ENCODE peak calls at places on chromosome 5, in ten cellular contexts. C is erythroblast, N is IMR-90, M is lower leg skin, A is uterus, H is transverse colon, L is K562, S is sigmoid colon, R is H54, I is spleen. X is an unnamed sample.

GRCh38 chr5:90093931-90094485 is 315.5 kb downstream of the CETN3 start:
- DNase-seq in A (no peak), S (no peak), I (no peak), R (no peak), M (no peak), C (no peak), L (no peak), H (no peak), N (no peak), X (no peak)

GRCh38 chr5:22754155-22754554 is 99.0 kb downstream of the CDH12 start:
- DNase-seq in S (no peak), M (no peak), L (no peak), H (no peak), N (no peak), A (no peak), C (peak; percentile 75), I (no peak), R (no peak), X (no peak)

GRCh38 chr5:55650391-55650790 is 61.7 kb downstream of the SLC38A9 start:
- DNase-seq in M (no peak), L (no peak), H (no peak), R (no peak), S (no peak), A (no peak), N (peak; percentile 84), I (no peak), C (no peak), X (no peak)

GRCh38 chr5:61163905-61164304 is 1.6 kb upstream of the SMIM15 start:
- DNase-seq in H (no peak), A (no peak), N (no peak), R (no peak), I (no peak), S (no peak), C (no peak), L (no peak), M (no peak), X (no peak)

GRCh38 chr5:131441184-131441583 is 177.3 kb downstream of the CDC42SE2 start:
- DNase-seq in I (no peak), L (no peak), N (no peak), H (no peak), C (no peak), R (no peak), A (no peak), S (no peak), M (no peak), X (no peak)

GRCh38 chr5:115573133-115573532 is 28.6 kb upstream of the FEM1C start:
- DNase-seq in S (no peak), M (no peak), H (no peak), I (no peak), N (peak; percentile 67), R (no peak), A (no peak), L (no peak), C (no peak), X (no peak)

GRCh38 chr5:148858106-148858505 is 31.7 kb downstream of the ADRB2 start:
- DNase-seq in S (no peak), I (no peak), H (no peak), A (no peak), N (no peak), M (no peak), C (no peak), L (no peak), R (no peak), X (no peak)

GRCh38 chr5:83357621-83358231 is 113.8 kb upstream of the VCAN start:
- DNase-seq in H (no peak), L (no peak), I (no peak), R (no peak), N (no peak), C (no peak), M (no peak), S (no peak), A (no peak), X (no peak)

GRCh38 chr5:77993799-77994318 is 217.7 kb upstream of the TBCA start:
- DNase-seq in C (no peak), N (no peak), H (no peak), M (no peak), I (no peak), S (no peak), A (no peak), R (no peak), L (no peak), X (no peak)

GRCh38 chr5:59246470-59247250 is 646.9 kb downstream of the PDE4D start:
- DNase-seq in N (peak; percentile 45), R (no peak), M (no peak), I (no peak), C (no peak), L (no peak), S (no peak), H (no peak), A (no peak), X (no peak)

GRCh38 chr5:17219431-17219830 is 2.0 kb downstream of the BASP1 start:
- DNase-seq in R (no peak), A (no peak), L (no peak), H (no peak), C (no peak), S (no peak), N (no peak), M (no peak), I (no peak), X (no peak)

GRCh38 chr5:124773291-124774001 is 27.0 kb upstream of the ZNF608 start:
- DNase-seq in I (no peak), N (no peak), S (no peak), C (no peak), R (no peak), A (no peak), L (no peak), H (no peak), M (no peak), X (no peak)

DNA sequence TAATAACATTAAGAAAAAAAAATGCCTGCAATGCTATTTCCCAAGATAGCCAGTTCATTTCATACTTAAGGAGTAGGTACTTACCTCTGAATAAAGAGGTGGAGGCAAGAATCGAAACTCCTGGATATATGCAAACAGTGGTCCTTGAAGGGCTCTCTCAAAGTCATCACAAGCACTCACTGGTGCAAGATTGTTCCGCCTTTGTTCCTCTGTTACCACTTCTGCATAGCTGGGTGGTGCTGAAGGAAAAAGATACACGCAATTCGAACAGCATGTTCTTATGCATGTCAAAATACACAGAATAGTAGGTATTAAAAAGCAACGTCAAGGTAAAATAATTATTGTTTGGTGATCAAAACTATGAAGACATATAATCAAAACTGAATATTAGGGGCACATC is 9.5 kb downstream of the ARRDC3 start:
- DNase-seq in I (no peak), L (no peak), A (no peak), R (no peak), S (no peak), M (no peak), C (no peak), N (no peak), H (no peak), X (no peak)
- TF ChIP-seq POLR2A in I (no peak), L (no peak), A (no peak), R (no peak), S (no peak), M (no peak), C (no peak), N (no peak), H (no peak), X (no peak)

DNA sequence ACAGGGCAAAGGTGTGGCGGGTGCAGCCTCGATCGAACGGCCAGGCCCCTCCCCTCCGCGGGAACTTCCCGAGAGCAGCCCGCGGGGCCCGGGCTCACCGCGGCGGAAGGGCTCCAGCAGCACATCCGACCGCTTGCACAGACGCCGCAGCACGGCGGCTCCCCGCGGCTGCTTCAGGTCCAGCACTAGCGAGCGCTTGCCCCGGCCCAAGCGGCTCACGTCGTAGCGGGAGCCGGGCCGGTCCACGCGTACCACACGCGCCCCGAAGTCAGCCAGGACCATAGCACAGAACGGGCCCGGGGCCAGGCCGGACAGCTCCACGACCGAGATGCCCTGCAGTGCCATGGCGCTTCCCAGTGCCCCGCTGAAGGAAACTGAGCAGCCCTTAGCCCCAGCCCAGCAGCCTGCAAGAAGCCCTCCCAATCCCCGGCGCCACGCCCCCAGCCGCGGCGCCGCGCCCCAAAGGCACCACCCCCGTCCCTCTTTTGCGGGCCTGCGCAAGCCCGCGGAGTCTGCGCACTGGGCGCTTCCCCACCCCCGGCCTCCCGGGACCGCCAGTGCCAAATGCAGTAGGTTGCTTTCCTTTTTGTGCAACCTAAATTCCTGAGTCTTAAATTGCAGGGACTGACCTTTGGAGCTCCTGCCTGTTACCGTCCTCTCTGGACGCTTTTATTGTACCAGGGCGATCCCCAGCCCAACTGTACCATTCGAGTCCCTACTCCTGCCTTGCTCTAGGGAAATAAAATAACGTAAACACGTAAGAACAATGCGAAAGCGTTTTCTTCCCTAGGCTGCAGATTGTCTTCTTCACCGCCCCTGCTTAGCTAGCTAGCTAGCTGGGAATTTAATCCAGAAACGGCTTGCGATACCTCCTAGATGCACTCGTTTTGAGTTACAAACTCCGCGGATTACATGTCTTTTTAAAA is at the start of gene AMACR:
- DNase-seq in R (peak; percentile 92), C (peak; percentile 92), M (peak; percentile 88), I (peak; percentile 98), L (peak; percentile 95), A (peak; percentile 93), N (peak; percentile 88), S (peak; percentile 97), H (peak; percentile 97), X (peak; percentile 96)
- TF ChIP-seq POLR2A in R (peak; percentile 96), C (peak; percentile 86), M (no peak), I (peak; percentile 86), L (peak; percentile 86), A (peak; percentile 77), N (peak; percentile 60), S (peak; percentile 78), H (peak; percentile 93), X (peak; percentile 47)

DNA sequence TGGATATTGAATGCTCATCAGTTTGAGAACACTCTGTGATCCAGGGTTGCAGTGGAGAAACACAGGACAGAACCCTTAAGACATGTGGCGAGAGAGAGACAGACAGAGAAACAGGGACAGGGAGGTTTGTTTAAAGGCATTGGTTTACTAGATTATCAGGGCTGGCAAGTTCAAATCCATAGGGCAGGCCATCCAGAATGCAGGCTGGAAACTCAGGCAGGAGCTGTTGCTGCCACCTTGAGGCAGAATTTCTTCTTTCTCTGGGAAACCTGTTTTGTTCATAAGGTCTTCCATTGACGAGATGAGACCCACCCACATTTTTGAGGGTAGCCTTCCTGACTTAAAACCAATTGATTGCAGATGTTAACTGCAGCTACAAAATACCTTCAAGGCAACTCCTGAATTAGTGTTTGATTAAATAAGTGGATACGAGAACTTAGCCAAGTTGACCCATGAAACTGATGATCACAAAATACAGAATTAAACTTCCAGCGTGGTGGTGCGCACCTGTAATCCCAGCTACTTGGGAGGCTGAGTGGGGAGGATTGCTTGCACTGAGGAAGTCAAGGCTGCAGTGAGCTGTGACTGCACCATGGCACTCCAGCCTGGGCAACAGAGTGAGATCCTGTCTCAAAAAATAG is 55.9 kb downstream of the NSUN2 start:
- DNase-seq in M (no peak), H (no peak), L (peak; percentile 56), I (no peak), S (no peak), N (peak; percentile 52), C (peak; percentile 7), A (no peak), R (peak; percentile 69), X (no peak)
- TF ChIP-seq POLR2A in M (no peak), H (no peak), L (no peak), I (no peak), S (no peak), N (no peak), C (no peak), A (no peak), R (no peak), X (no peak)

DNA sequence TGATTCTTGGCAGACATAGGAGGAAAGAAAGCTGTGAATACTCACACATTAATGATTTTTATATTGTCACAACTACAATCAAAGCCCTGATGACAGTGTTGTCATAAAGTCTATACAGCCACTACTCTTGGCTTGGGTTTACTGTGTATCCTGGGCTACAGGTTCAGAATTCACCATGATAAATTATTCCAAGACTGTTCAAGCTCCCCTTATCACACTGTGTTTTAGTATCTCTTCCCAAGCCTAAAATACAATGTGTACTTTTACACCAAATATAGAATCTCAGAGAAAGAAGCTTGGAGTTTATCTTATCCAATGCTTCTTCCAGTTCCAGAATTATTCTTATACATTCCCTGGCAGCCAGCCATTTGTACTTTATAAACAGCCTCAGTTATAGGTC is 127.7 kb upstream of the PPP1R2B start:
- DNase-seq in I (no peak), A (no peak), H (no peak), M (no peak), R (no peak), S (no peak), C (no peak), N (peak; percentile 29), L (no peak), X (no peak)
- TF ChIP-seq POLR2A in I (no peak), A (no peak), H (no peak), M (no peak), R (no peak), S (no peak), C (no peak), N (no peak), L (no peak), X (no peak)